ENCODE peak calls at places on chromosome 6, in nine cellular contexts. One of them, this sample, is unnamed.

GRCh38 chr6:357791-358341 is 33.7 kb upstream of the IRF4 start:
- DNase-seq in NCI-H2029: no peak
- DNase-seq in fibroblast of pulmonary artery: no peak
- DNase-seq in Right ventricle myocardium superior: no peak
- DNase-seq in T-cell: no peak
- DNase-seq in lower leg skin: no peak
- DNase-seq in stimulated activated naive CD4-positive, alpha-beta T cell: no peak
- DNase-seq in AG08395: no peak
- DNase-seq in left cardiac atrium: no peak
- DNase-seq in this sample: no peak

GRCh38 chr6:138250513-138251247 is 32.4 kb upstream of the PBOV1 start:
- DNase-seq in NCI-H2029: peak
- DNase-seq in fibroblast of pulmonary artery: peak
- DNase-seq in Right ventricle myocardium superior: no peak
- DNase-seq in T-cell: no peak
- DNase-seq in lower leg skin: no peak
- DNase-seq in stimulated activated naive CD4-positive, alpha-beta T cell: no peak
- DNase-seq in AG08395: peak
- DNase-seq in left cardiac atrium: peak
- DNase-seq in this sample: no peak

GRCh38 chr6:44738652-44739141 is 351.2 kb downstream of the CDC5L start:
- DNase-seq in NCI-H2029: no peak
- DNase-seq in fibroblast of pulmonary artery: peak
- DNase-seq in Right ventricle myocardium superior: no peak
- DNase-seq in T-cell: no peak
- DNase-seq in lower leg skin: no peak
- DNase-seq in stimulated activated naive CD4-positive, alpha-beta T cell: no peak
- DNase-seq in AG08395: peak
- DNase-seq in left cardiac atrium: no peak
- DNase-seq in this sample: no peak

GRCh38 chr6:16414205-16414604 is 175.8 kb downstream of the GMPR start:
- DNase-seq in NCI-H2029: no peak
- DNase-seq in fibroblast of pulmonary artery: no peak
- DNase-seq in Right ventricle myocardium superior: no peak
- DNase-seq in T-cell: no peak
- DNase-seq in lower leg skin: no peak
- DNase-seq in stimulated activated naive CD4-positive, alpha-beta T cell: no peak
- DNase-seq in AG08395: no peak
- DNase-seq in left cardiac atrium: no peak
- DNase-seq in this sample: no peak

GRCh38 chr6:102127253-102127652 is 733.7 kb downstream of the GRIK2 start:
- DNase-seq in NCI-H2029: no peak
- DNase-seq in fibroblast of pulmonary artery: no peak
- DNase-seq in Right ventricle myocardium superior: no peak
- DNase-seq in T-cell: no peak
- DNase-seq in lower leg skin: no peak
- DNase-seq in stimulated activated naive CD4-positive, alpha-beta T cell: no peak
- DNase-seq in AG08395: no peak
- DNase-seq in left cardiac atrium: no peak
- DNase-seq in this sample: no peak

GRCh38 chr6:33235221-33235634 is 26.9 kb downstream of the RING1 start:
- DNase-seq in NCI-H2029: no peak
- DNase-seq in fibroblast of pulmonary artery: no peak
- DNase-seq in Right ventricle myocardium superior: no peak
- DNase-seq in T-cell: no peak
- DNase-seq in lower leg skin: peak
- DNase-seq in stimulated activated naive CD4-positive, alpha-beta T cell: no peak
- DNase-seq in AG08395: no peak
- DNase-seq in left cardiac atrium: no peak
- DNase-seq in this sample: no peak

GRCh38 chr6:168128006-168128630 is 49.1 kb upstream of the FRMD1 start:
- DNase-seq in NCI-H2029: no peak
- DNase-seq in fibroblast of pulmonary artery: no peak
- DNase-seq in Right ventricle myocardium superior: no peak
- DNase-seq in T-cell: no peak
- DNase-seq in lower leg skin: peak
- DNase-seq in stimulated activated naive CD4-positive, alpha-beta T cell: no peak
- DNase-seq in AG08395: no peak
- DNase-seq in left cardiac atrium: no peak
- DNase-seq in this sample: no peak

GRCh38 chr6:30463651-30464618 is 25.4 kb upstream of the HLA-E start:
- DNase-seq in NCI-H2029: no peak
- DNase-seq in fibroblast of pulmonary artery: peak
- DNase-seq in Right ventricle myocardium superior: peak
- DNase-seq in T-cell: peak
- DNase-seq in lower leg skin: no peak
- DNase-seq in stimulated activated naive CD4-positive, alpha-beta T cell: peak
- DNase-seq in AG08395: peak
- DNase-seq in left cardiac atrium: peak
- DNase-seq in this sample: no peak

GRCh38 chr6:13146429-13146828 is 181.9 kb downstream of the TBC1D7 start:
- DNase-seq in NCI-H2029: no peak
- DNase-seq in fibroblast of pulmonary artery: no peak
- DNase-seq in Right ventricle myocardium superior: no peak
- DNase-seq in T-cell: no peak
- DNase-seq in lower leg skin: no peak
- DNase-seq in stimulated activated naive CD4-positive, alpha-beta T cell: no peak
- DNase-seq in AG08395: no peak
- DNase-seq in left cardiac atrium: no peak
- DNase-seq in this sample: peak

GRCh38 chr6:151269318-151269995 is 29.7 kb downstream of the AKAP12 start:
- DNase-seq in NCI-H2029: no peak
- DNase-seq in fibroblast of pulmonary artery: peak
- DNase-seq in Right ventricle myocardium superior: no peak
- DNase-seq in T-cell: no peak
- DNase-seq in lower leg skin: no peak
- DNase-seq in stimulated activated naive CD4-positive, alpha-beta T cell: no peak
- DNase-seq in AG08395: peak
- DNase-seq in left cardiac atrium: no peak
- DNase-seq in this sample: no peak

GRCh38 chr6:104253236-104253635 is 606.5 kb downstream of the HACE1 start:
- DNase-seq in NCI-H2029: no peak
- DNase-seq in fibroblast of pulmonary artery: no peak
- DNase-seq in Right ventricle myocardium superior: no peak
- DNase-seq in T-cell: no peak
- DNase-seq in lower leg skin: no peak
- DNase-seq in stimulated activated naive CD4-positive, alpha-beta T cell: no peak
- DNase-seq in AG08395: no peak
- DNase-seq in left cardiac atrium: no peak
- DNase-seq in this sample: no peak

GRCh38 chr6:132289761-132290160 is 111.5 kb downstream of the MOXD1 start:
- DNase-seq in NCI-H2029: no peak
- DNase-seq in fibroblast of pulmonary artery: no peak
- DNase-seq in Right ventricle myocardium superior: no peak
- DNase-seq in T-cell: no peak
- DNase-seq in lower leg skin: no peak
- DNase-seq in stimulated activated naive CD4-positive, alpha-beta T cell: no peak
- DNase-seq in AG08395: no peak
- DNase-seq in left cardiac atrium: no peak
- DNase-seq in this sample: no peak

GRCh38 chr6:159935065-159935464 is 33.8 kb upstream of the IGF2R start:
- DNase-seq in NCI-H2029: no peak
- DNase-seq in fibroblast of pulmonary artery: peak
- DNase-seq in Right ventricle myocardium superior: no peak
- DNase-seq in T-cell: no peak
- DNase-seq in lower leg skin: no peak
- DNase-seq in stimulated activated naive CD4-positive, alpha-beta T cell: no peak
- DNase-seq in AG08395: no peak
- DNase-seq in left cardiac atrium: no peak
- DNase-seq in this sample: no peak

GRCh38 chr6:46583711-46584110 is 68.9 kb downstream of the CYP39A1 start:
- DNase-seq in NCI-H2029: no peak
- DNase-seq in fibroblast of pulmonary artery: no peak
- DNase-seq in Right ventricle myocardium superior: no peak
- DNase-seq in T-cell: no peak
- DNase-seq in lower leg skin: no peak
- DNase-seq in stimulated activated naive CD4-positive, alpha-beta T cell: no peak
- DNase-seq in AG08395: no peak
- DNase-seq in left cardiac atrium: no peak
- DNase-seq in this sample: no peak

GRCh38 chr6:138600261-138600660 is 101.0 kb upstream of the NHSL1 start:
- DNase-seq in NCI-H2029: no peak
- DNase-seq in fibroblast of pulmonary artery: no peak
- DNase-seq in Right ventricle myocardium superior: no peak
- DNase-seq in T-cell: no peak
- DNase-seq in lower leg skin: no peak
- DNase-seq in stimulated activated naive CD4-positive, alpha-beta T cell: no peak
- DNase-seq in AG08395: no peak
- DNase-seq in left cardiac atrium: no peak
- DNase-seq in this sample: no peak

GRCh38 chr6:26472549-26473245 is 14.9 kb downstream of the BTN2A1 start:
- DNase-seq in NCI-H2029: no peak
- DNase-seq in fibroblast of pulmonary artery: no peak
- DNase-seq in Right ventricle myocardium superior: no peak
- DNase-seq in T-cell: no peak
- DNase-seq in lower leg skin: no peak
- DNase-seq in stimulated activated naive CD4-positive, alpha-beta T cell: peak
- DNase-seq in AG08395: no peak
- DNase-seq in left cardiac atrium: no peak
- DNase-seq in this sample: no peak

GRCh38 chr6:142810952-142811514 is 133.9 kb downstream of the HIVEP2 start:
- DNase-seq in NCI-H2029: no peak
- DNase-seq in fibroblast of pulmonary artery: no peak
- DNase-seq in Right ventricle myocardium superior: no peak
- DNase-seq in T-cell: no peak
- DNase-seq in lower leg skin: no peak
- DNase-seq in stimulated activated naive CD4-positive, alpha-beta T cell: no peak
- DNase-seq in AG08395: peak
- DNase-seq in left cardiac atrium: no peak
- DNase-seq in this sample: no peak

GRCh38 chr6:166757226-166758135 is 130.4 kb upstream of the RPS6KA2 start:
- DNase-seq in NCI-H2029: no peak
- DNase-seq in fibroblast of pulmonary artery: peak
- DNase-seq in Right ventricle myocardium superior: no peak
- DNase-seq in T-cell: no peak
- DNase-seq in lower leg skin: no peak
- DNase-seq in stimulated activated naive CD4-positive, alpha-beta T cell: peak
- DNase-seq in AG08395: peak
- DNase-seq in left cardiac atrium: no peak
- DNase-seq in this sample: peak

GRCh38 chr6:35357671-35358070 is 15.3 kb downstream of the PPARD start:
- DNase-seq in NCI-H2029: no peak
- DNase-seq in fibroblast of pulmonary artery: no peak
- DNase-seq in Right ventricle myocardium superior: no peak
- DNase-seq in T-cell: no peak
- DNase-seq in lower leg skin: peak
- DNase-seq in stimulated activated naive CD4-positive, alpha-beta T cell: no peak
- DNase-seq in AG08395: no peak
- DNase-seq in left cardiac atrium: no peak
- DNase-seq in this sample: no peak

GRCh38 chr6:1013656-1014430 is 298.1 kb upstream of the FOXQ1 start:
- DNase-seq in NCI-H2029: no peak
- DNase-seq in fibroblast of pulmonary artery: no peak
- DNase-seq in Right ventricle myocardium superior: no peak
- DNase-seq in T-cell: no peak
- DNase-seq in lower leg skin: no peak
- DNase-seq in stimulated activated naive CD4-positive, alpha-beta T cell: no peak
- DNase-seq in AG08395: no peak
- DNase-seq in left cardiac atrium: no peak
- DNase-seq in this sample: no peak

GRCh38 chr6:136593748-136594490 is 43.7 kb upstream of the MAP7 start:
- DNase-seq in NCI-H2029: no peak
- DNase-seq in fibroblast of pulmonary artery: peak
- DNase-seq in Right ventricle myocardium superior: no peak
- DNase-seq in T-cell: peak
- DNase-seq in lower leg skin: no peak
- DNase-seq in stimulated activated naive CD4-positive, alpha-beta T cell: no peak
- DNase-seq in AG08395: peak
- DNase-seq in left cardiac atrium: no peak
- DNase-seq in this sample: no peak

GRCh38 chr6:7004581-7005297 is 103.0 kb upstream of the RREB1 start:
- DNase-seq in NCI-H2029: no peak
- DNase-seq in fibroblast of pulmonary artery: peak
- DNase-seq in Right ventricle myocardium superior: no peak
- DNase-seq in T-cell: no peak
- DNase-seq in lower leg skin: peak
- DNase-seq in stimulated activated naive CD4-positive, alpha-beta T cell: no peak
- DNase-seq in AG08395: no peak
- DNase-seq in left cardiac atrium: no peak
- DNase-seq in this sample: no peak

GRCh38 chr6:125212377-125212776 is 58.8 kb downstream of the TPD52L1 start:
- DNase-seq in NCI-H2029: no peak
- DNase-seq in fibroblast of pulmonary artery: no peak
- DNase-seq in Right ventricle myocardium superior: no peak
- DNase-seq in T-cell: no peak
- DNase-seq in lower leg skin: no peak
- DNase-seq in stimulated activated naive CD4-positive, alpha-beta T cell: no peak
- DNase-seq in AG08395: no peak
- DNase-seq in left cardiac atrium: no peak
- DNase-seq in this sample: no peak

GRCh38 chr6:125888989-125889656 is 67.4 kb upstream of the HINT3 start:
- DNase-seq in NCI-H2029: no peak
- DNase-seq in fibroblast of pulmonary artery: peak
- DNase-seq in Right ventricle myocardium superior: no peak
- DNase-seq in T-cell: no peak
- DNase-seq in lower leg skin: no peak
- DNase-seq in stimulated activated naive CD4-positive, alpha-beta T cell: peak
- DNase-seq in AG08395: peak
- DNase-seq in left cardiac atrium: no peak
- DNase-seq in this sample: no peak

GRCh38 chr6:100724222-100724621 is 156.9 kb downstream of the ASCC3 start:
- DNase-seq in NCI-H2029: no peak
- DNase-seq in fibroblast of pulmonary artery: no peak
- DNase-seq in Right ventricle myocardium superior: no peak
- DNase-seq in T-cell: no peak
- DNase-seq in lower leg skin: no peak
- DNase-seq in stimulated activated naive CD4-positive, alpha-beta T cell: no peak
- DNase-seq in AG08395: no peak
- DNase-seq in left cardiac atrium: no peak
- DNase-seq in this sample: no peak

GRCh38 chr6:132414761-132415160 is 13.5 kb upstream of the MOXD1 start:
- DNase-seq in NCI-H2029: no peak
- DNase-seq in fibroblast of pulmonary artery: no peak
- DNase-seq in Right ventricle myocardium superior: no peak
- DNase-seq in T-cell: no peak
- DNase-seq in lower leg skin: no peak
- DNase-seq in stimulated activated naive CD4-positive, alpha-beta T cell: no peak
- DNase-seq in AG08395: no peak
- DNase-seq in left cardiac atrium: no peak
- DNase-seq in this sample: no peak

GRCh38 chr6:33508935-33509926 is 54.9 kb downstream of the ZBTB9 start:
- DNase-seq in NCI-H2029: no peak
- DNase-seq in fibroblast of pulmonary artery: no peak
- DNase-seq in Right ventricle myocardium superior: no peak
- DNase-seq in T-cell: no peak
- DNase-seq in lower leg skin: no peak
- DNase-seq in stimulated activated naive CD4-positive, alpha-beta T cell: no peak
- DNase-seq in AG08395: peak
- DNase-seq in left cardiac atrium: no peak
- DNase-seq in this sample: no peak

GRCh38 chr6:33592595-33593413 is 12.7 kb upstream of the BAK1 start:
- DNase-seq in NCI-H2029: no peak
- DNase-seq in fibroblast of pulmonary artery: no peak
- DNase-seq in Right ventricle myocardium superior: peak
- DNase-seq in T-cell: peak
- DNase-seq in lower leg skin: no peak
- DNase-seq in stimulated activated naive CD4-positive, alpha-beta T cell: peak
- DNase-seq in AG08395: no peak
- DNase-seq in left cardiac atrium: no peak
- DNase-seq in this sample: no peak

GRCh38 chr6:18990313-18990978 is 603.3 kb downstream of the RNF144B start:
- DNase-seq in NCI-H2029: peak
- DNase-seq in fibroblast of pulmonary artery: peak
- DNase-seq in Right ventricle myocardium superior: peak
- DNase-seq in T-cell: no peak
- DNase-seq in lower leg skin: peak
- DNase-seq in stimulated activated naive CD4-positive, alpha-beta T cell: no peak
- DNase-seq in AG08395: peak
- DNase-seq in left cardiac atrium: peak
- DNase-seq in this sample: peak

This sample was measured in NCI-H1092 treated with DMSO at 0.1 percent for 48 hours.